ENCODE peak calls at places on chromosomes 7 and 10, in six cellular contexts. One of them, this sample, is unnamed.

GRCh38 chr7:100719523-100720319 is 547 bp upstream of the EPO start:
- DNase-seq in cerebellar nuclear complex: no peak
- DNase-seq in activated CD4-positive, alpha-beta T cell treated with anti-CD3 and anti-CD28 coated beads for 24 hours: no peak
- DNase-seq in left lung: no peak
- DNase-seq in right cardiac atrium: no peak
- DNase-seq in Caco-2: peak
- DNase-seq in this sample: no peak

GRCh38 chr7:726084-726853 is at the start of gene DNAAF5:
- DNase-seq in cerebellar nuclear complex: peak
- DNase-seq in left lung: peak
- DNase-seq in Caco-2: peak
- DNase-seq in right cardiac atrium: peak
- DNase-seq in activated CD4-positive, alpha-beta T cell treated with anti-CD3 and anti-CD28 coated beads for 24 hours: peak
- DNase-seq in this sample: peak

GRCh38 chr10:121696854-121697253 is 98.6 kb upstream of the FGFR2 start:
- DNase-seq in left lung: no peak
- DNase-seq in Caco-2: peak
- DNase-seq in cerebellar nuclear complex: no peak
- DNase-seq in activated CD4-positive, alpha-beta T cell treated with anti-CD3 and anti-CD28 coated beads for 24 hours: peak
- DNase-seq in right cardiac atrium: no peak
- DNase-seq in this sample: no peak

GRCh38 chr10:104680467-104681401 is 39.6 kb downstream of the SORCS3 start:
- DNase-seq in cerebellar nuclear complex: no peak
- DNase-seq in Caco-2: no peak
- DNase-seq in right cardiac atrium: no peak
- DNase-seq in activated CD4-positive, alpha-beta T cell treated with anti-CD3 and anti-CD28 coated beads for 24 hours: no peak
- DNase-seq in left lung: peak
- DNase-seq in this sample: no peak

GRCh38 chr7:140686921-140687320 is 9.6 kb upstream of the NDUFB2 start:
- DNase-seq in activated CD4-positive, alpha-beta T cell treated with anti-CD3 and anti-CD28 coated beads for 24 hours: no peak
- DNase-seq in Caco-2: no peak
- DNase-seq in left lung: no peak
- DNase-seq in cerebellar nuclear complex: no peak
- DNase-seq in right cardiac atrium: no peak
- DNase-seq in this sample: no peak

GRCh38 chr7:80232969-80233724 is 98.5 kb downstream of the GNAI1 start:
- DNase-seq in activated CD4-positive, alpha-beta T cell treated with anti-CD3 and anti-CD28 coated beads for 24 hours: no peak
- DNase-seq in cerebellar nuclear complex: no peak
- DNase-seq in right cardiac atrium: no peak
- DNase-seq in left lung: no peak
- DNase-seq in Caco-2: no peak
- DNase-seq in this sample: no peak

GRCh38 chr10:24483701-24484100 is 240.0 kb downstream of the ARHGAP21 start:
- DNase-seq in activated CD4-positive, alpha-beta T cell treated with anti-CD3 and anti-CD28 coated beads for 24 hours: no peak
- DNase-seq in Caco-2: peak
- DNase-seq in left lung: peak
- DNase-seq in right cardiac atrium: no peak
- DNase-seq in cerebellar nuclear complex: no peak
- DNase-seq in this sample: no peak

GRCh38 chr7:117871778-117872538 is 1.3 kb downstream of the CTTNBP2 start:
- DNase-seq in cerebellar nuclear complex: peak
- DNase-seq in right cardiac atrium: peak
- DNase-seq in activated CD4-positive, alpha-beta T cell treated with anti-CD3 and anti-CD28 coated beads for 24 hours: no peak
- DNase-seq in left lung: no peak
- DNase-seq in Caco-2: no peak
- DNase-seq in this sample: no peak

GRCh38 chr10:125859128-125859817 is 21.8 kb downstream of the DHX32 start:
- DNase-seq in activated CD4-positive, alpha-beta T cell treated with anti-CD3 and anti-CD28 coated beads for 24 hours: no peak
- DNase-seq in Caco-2: no peak
- DNase-seq in cerebellar nuclear complex: no peak
- DNase-seq in left lung: no peak
- DNase-seq in right cardiac atrium: no peak
- DNase-seq in this sample: no peak

GRCh38 chr10:22988581-22989360 is 60.9 kb downstream of the ARMC3 start:
- DNase-seq in activated CD4-positive, alpha-beta T cell treated with anti-CD3 and anti-CD28 coated beads for 24 hours: peak
- DNase-seq in Caco-2: peak
- DNase-seq in left lung: peak
- DNase-seq in right cardiac atrium: peak
- DNase-seq in cerebellar nuclear complex: peak
- DNase-seq in this sample: no peak

GRCh38 chr10:113543455-113543955 is 9.3 kb upstream of the HABP2 start:
- DNase-seq in left lung: no peak
- DNase-seq in right cardiac atrium: no peak
- DNase-seq in Caco-2: no peak
- DNase-seq in activated CD4-positive, alpha-beta T cell treated with anti-CD3 and anti-CD28 coated beads for 24 hours: no peak
- DNase-seq in cerebellar nuclear complex: no peak
- DNase-seq in this sample: no peak

GRCh38 chr7:70545214-70545613 is 586.7 kb upstream of the GALNT17 start:
- DNase-seq in Caco-2: no peak
- DNase-seq in right cardiac atrium: no peak
- DNase-seq in cerebellar nuclear complex: no peak
- DNase-seq in left lung: no peak
- DNase-seq in activated CD4-positive, alpha-beta T cell treated with anti-CD3 and anti-CD28 coated beads for 24 hours: no peak
- DNase-seq in this sample: no peak

GRCh38 chr10:13791483-13791882 is 204.7 kb downstream of the PRPF18 start:
- DNase-seq in Caco-2: no peak
- DNase-seq in right cardiac atrium: no peak
- DNase-seq in left lung: no peak
- DNase-seq in cerebellar nuclear complex: no peak
- DNase-seq in activated CD4-positive, alpha-beta T cell treated with anti-CD3 and anti-CD28 coated beads for 24 hours: no peak
- DNase-seq in this sample: no peak

GRCh38 chr7:516606-517456 is 2.8 kb downstream of the PDGFA start:
- DNase-seq in cerebellar nuclear complex: no peak
- DNase-seq in activated CD4-positive, alpha-beta T cell treated with anti-CD3 and anti-CD28 coated beads for 24 hours: peak
- DNase-seq in Caco-2: peak
- DNase-seq in left lung: peak
- DNase-seq in right cardiac atrium: peak
- DNase-seq in this sample: no peak

GRCh38 chr10:586151-586550 is 103.3 kb downstream of the DIP2C start:
- DNase-seq in left lung: no peak
- DNase-seq in activated CD4-positive, alpha-beta T cell treated with anti-CD3 and anti-CD28 coated beads for 24 hours: no peak
- DNase-seq in cerebellar nuclear complex: no peak
- DNase-seq in Caco-2: no peak
- DNase-seq in right cardiac atrium: no peak
- DNase-seq in this sample: no peak

This sample was measured in D721Med.